ENCODE peak calls at places on chromosomes 16 and 17, in ten cellular contexts. One of them, this sample, is unnamed.

GRCh38 chr16:85686912-85687591 is 1.7 kb downstream of the GINS2 start:
- DNase-seq in AG09309: no peak
- DNase-seq in fibroblast of lung: no peak
- DNase-seq in thyroid gland: no peak
- DNase-seq in GM23338: no peak
- DNase-seq in endothelial cell: no peak
- DNase-seq in activated B cell treated with CpG ODN at 0.5 μM for 24 hours: no peak
- DNase-seq in sigmoid colon: no peak
- DNase-seq in mucosa of descending colon: peak; percentile 67
- DNase-seq in tibial artery: no peak
- DNase-seq in this sample: no peak

GRCh38 chr17:43552229-43552837 is 6.2 kb upstream of the ETV4 start:
- DNase-seq in tibial artery: no peak
- DNase-seq in fibroblast of lung: no peak
- DNase-seq in sigmoid colon: no peak
- DNase-seq in GM23338: no peak
- DNase-seq in activated B cell treated with CpG ODN at 0.5 μM for 24 hours: no peak
- DNase-seq in AG09309: no peak
- DNase-seq in mucosa of descending colon: no peak
- DNase-seq in thyroid gland: no peak
- DNase-seq in endothelial cell: no peak
- DNase-seq in this sample: no peak

GRCh38 chr17:82031303-82031884 is at the start of gene RAC3:
- DNase-seq in GM23338: peak; percentile 68
- DNase-seq in AG09309: no peak
- DNase-seq in mucosa of descending colon: no peak
- DNase-seq in sigmoid colon: no peak
- DNase-seq in fibroblast of lung: peak; percentile 21
- DNase-seq in thyroid gland: no peak
- DNase-seq in activated B cell treated with CpG ODN at 0.5 μM for 24 hours: no peak
- DNase-seq in endothelial cell: no peak
- DNase-seq in tibial artery: no peak
- DNase-seq in this sample: no peak

GRCh38 chr17:38720941-38721340 is 9.2 kb upstream of the CISD3 start:
- DNase-seq in endothelial cell: no peak
- DNase-seq in activated B cell treated with CpG ODN at 0.5 μM for 24 hours: no peak
- DNase-seq in tibial artery: no peak
- DNase-seq in mucosa of descending colon: no peak
- DNase-seq in thyroid gland: no peak
- DNase-seq in GM23338: no peak
- DNase-seq in sigmoid colon: no peak
- DNase-seq in AG09309: no peak
- DNase-seq in fibroblast of lung: no peak
- DNase-seq in this sample: no peak

GRCh38 chr17:41639492-41640473 is 15.4 kb upstream of the KRT17 start:
- DNase-seq in GM23338: no peak
- DNase-seq in AG09309: no peak
- DNase-seq in endothelial cell: no peak
- DNase-seq in sigmoid colon: no peak
- DNase-seq in tibial artery: no peak
- DNase-seq in activated B cell treated with CpG ODN at 0.5 μM for 24 hours: no peak
- DNase-seq in fibroblast of lung: peak; percentile 61
- DNase-seq in mucosa of descending colon: no peak
- DNase-seq in thyroid gland: no peak
- DNase-seq in this sample: no peak

GRCh38 chr17:56762988-56763387 is 70.7 kb downstream of the C17orf67 start:
- DNase-seq in tibial artery: no peak
- DNase-seq in thyroid gland: no peak
- DNase-seq in AG09309: no peak
- DNase-seq in endothelial cell: no peak
- DNase-seq in activated B cell treated with CpG ODN at 0.5 μM for 24 hours: no peak
- DNase-seq in sigmoid colon: no peak
- DNase-seq in GM23338: no peak
- DNase-seq in mucosa of descending colon: no peak
- DNase-seq in fibroblast of lung: no peak
- DNase-seq in this sample: no peak

GRCh38 chr17:63364387-63364786 is 81.7 kb downstream of the CYB561 start:
- DNase-seq in tibial artery: no peak
- DNase-seq in thyroid gland: no peak
- DNase-seq in sigmoid colon: no peak
- DNase-seq in fibroblast of lung: peak; percentile 65
- DNase-seq in AG09309: no peak
- DNase-seq in mucosa of descending colon: no peak
- DNase-seq in GM23338: no peak
- DNase-seq in endothelial cell: no peak
- DNase-seq in activated B cell treated with CpG ODN at 0.5 μM for 24 hours: no peak
- DNase-seq in this sample: no peak

GRCh38 chr16:67169642-67170167 is 633 bp upstream of the NOL3 start:
- DNase-seq in tibial artery: no peak
- DNase-seq in sigmoid colon: no peak
- DNase-seq in activated B cell treated with CpG ODN at 0.5 μM for 24 hours: no peak
- DNase-seq in thyroid gland: peak; percentile 31
- DNase-seq in endothelial cell: peak; percentile 76
- DNase-seq in fibroblast of lung: peak; percentile 17
- DNase-seq in GM23338: peak; percentile 94
- DNase-seq in AG09309: no peak
- DNase-seq in mucosa of descending colon: peak; percentile 65
- DNase-seq in this sample: no peak

GRCh38 chr17:50609376-50610074 is 25.2 kb upstream of the ABCC3 start:
- DNase-seq in mucosa of descending colon: no peak
- DNase-seq in AG09309: no peak
- DNase-seq in activated B cell treated with CpG ODN at 0.5 μM for 24 hours: no peak
- DNase-seq in tibial artery: no peak
- DNase-seq in thyroid gland: no peak
- DNase-seq in GM23338: no peak
- DNase-seq in endothelial cell: no peak
- DNase-seq in sigmoid colon: no peak
- DNase-seq in fibroblast of lung: no peak
- DNase-seq in this sample: no peak

GRCh38 chr16:70523621-70524405 is at the start of gene SF3B3:
- DNase-seq in fibroblast of lung: no peak
- DNase-seq in tibial artery: peak; percentile 80
- DNase-seq in endothelial cell: peak; percentile 50
- DNase-seq in sigmoid colon: peak; percentile 75
- DNase-seq in GM23338: peak; percentile 70
- DNase-seq in thyroid gland: peak; percentile 67
- DNase-seq in mucosa of descending colon: peak; percentile 76
- DNase-seq in activated B cell treated with CpG ODN at 0.5 μM for 24 hours: peak; percentile 73
- DNase-seq in AG09309: no peak
- DNase-seq in this sample: no peak

GRCh38 chr16:23729503-23730424 is 16.7 kb upstream of the ERN2 start:
- DNase-seq in thyroid gland: no peak
- DNase-seq in endothelial cell: no peak
- DNase-seq in GM23338: peak; percentile 81
- DNase-seq in AG09309: no peak
- DNase-seq in sigmoid colon: no peak
- DNase-seq in fibroblast of lung: peak; percentile 17
- DNase-seq in tibial artery: no peak
- DNase-seq in mucosa of descending colon: peak; percentile 76
- DNase-seq in activated B cell treated with CpG ODN at 0.5 μM for 24 hours: no peak
- DNase-seq in this sample: no peak

GRCh38 chr17:16085066-16085699 is 85.6 kb downstream of the TTC19 start:
- DNase-seq in AG09309: peak; percentile 60
- DNase-seq in endothelial cell: no peak
- DNase-seq in thyroid gland: no peak
- DNase-seq in activated B cell treated with CpG ODN at 0.5 μM for 24 hours: no peak
- DNase-seq in tibial artery: no peak
- DNase-seq in mucosa of descending colon: no peak
- DNase-seq in sigmoid colon: no peak
- DNase-seq in fibroblast of lung: peak; percentile 78
- DNase-seq in GM23338: no peak
- DNase-seq in this sample: no peak

GRCh38 chr17:41919840-41920579 is 1.3 kb upstream of the ACLY start:
- DNase-seq in thyroid gland: peak; percentile 50
- DNase-seq in tibial artery: no peak
- DNase-seq in endothelial cell: no peak
- DNase-seq in mucosa of descending colon: peak; percentile 46
- DNase-seq in AG09309: no peak
- DNase-seq in activated B cell treated with CpG ODN at 0.5 μM for 24 hours: no peak
- DNase-seq in GM23338: peak; percentile 58
- DNase-seq in fibroblast of lung: peak; percentile 18
- DNase-seq in sigmoid colon: peak; percentile 75
- DNase-seq in this sample: no peak

GRCh38 chr16:25014500-25015147 is 545 bp downstream of the ARHGAP17 start:
- DNase-seq in sigmoid colon: peak; percentile 77
- DNase-seq in activated B cell treated with CpG ODN at 0.5 μM for 24 hours: peak; percentile 35
- DNase-seq in AG09309: no peak
- DNase-seq in tibial artery: peak; percentile 79
- DNase-seq in endothelial cell: peak; percentile 45
- DNase-seq in thyroid gland: peak; percentile 60
- DNase-seq in fibroblast of lung: peak; percentile 54
- DNase-seq in mucosa of descending colon: peak; percentile 76
- DNase-seq in GM23338: peak; percentile 70
- DNase-seq in this sample: peak; percentile 56

DNA sequence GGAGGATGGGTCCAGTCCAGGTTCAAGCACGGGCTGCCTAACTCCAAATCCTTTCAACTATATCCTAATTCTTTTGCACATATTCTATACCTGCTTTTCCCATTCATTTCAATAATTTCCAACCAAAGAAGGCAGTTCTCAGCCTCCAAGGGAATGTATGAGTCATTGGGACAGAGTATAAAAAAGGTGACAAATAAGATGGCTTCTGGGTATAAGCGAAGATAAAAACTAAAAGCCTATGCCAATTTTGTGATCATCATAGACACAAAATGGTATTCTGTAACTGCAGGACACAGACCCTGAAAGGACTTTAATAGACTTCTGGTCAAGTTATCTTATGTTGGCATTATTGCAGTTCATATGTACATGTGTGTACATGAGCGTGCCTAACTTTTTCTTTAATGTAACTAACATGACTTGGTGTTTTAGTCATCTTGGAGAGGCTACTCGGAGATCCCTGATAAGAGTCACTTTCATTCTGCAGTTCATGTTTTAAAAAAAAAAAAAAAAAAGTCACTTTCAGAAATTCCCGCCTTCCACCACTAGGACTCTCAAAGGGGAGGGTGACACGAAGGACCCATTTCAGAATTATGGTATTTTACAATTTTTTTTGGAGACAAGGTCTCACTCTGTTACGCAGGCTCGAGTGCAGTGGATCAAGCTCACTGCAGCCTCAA is 17.3 kb downstream of the COG1 start:
- DNase-seq in sigmoid colon: no peak
- DNase-seq in AG09309: no peak
- DNase-seq in endothelial cell: no peak
- DNase-seq in fibroblast of lung: no peak
- DNase-seq in tibial artery: no peak
- DNase-seq in thyroid gland: no peak
- DNase-seq in GM23338: no peak
- DNase-seq in mucosa of descending colon: no peak
- DNase-seq in activated B cell treated with CpG ODN at 0.5 μM for 24 hours: no peak
- DNase-seq in this sample: no peak
- TF ChIP-seq CTCF in sigmoid colon: no peak
- TF ChIP-seq CTCF in AG09309: peak; percentile 39
- TF ChIP-seq CTCF in endothelial cell: peak; percentile 77
- TF ChIP-seq CTCF in fibroblast of lung: peak; percentile 38
- TF ChIP-seq CTCF in tibial artery: peak; percentile 8
- TF ChIP-seq CTCF in thyroid gland: no peak
- TF ChIP-seq CTCF in GM23338: no peak
- TF ChIP-seq CTCF in mucosa of descending colon: no peak
- TF ChIP-seq CTCF in activated B cell treated with CpG ODN at 0.5 μM for 24 hours: no peak
- TF ChIP-seq CTCF in this sample: peak; percentile 35

GRCh38 chr17:4156750-4157381 is 13.9 kb downstream of the CYB5D2 start:
- DNase-seq in activated B cell treated with CpG ODN at 0.5 μM for 24 hours: no peak
- DNase-seq in fibroblast of lung: no peak
- DNase-seq in sigmoid colon: no peak
- DNase-seq in GM23338: peak; percentile 86
- DNase-seq in endothelial cell: peak; percentile 20
- DNase-seq in thyroid gland: peak; percentile 81
- DNase-seq in mucosa of descending colon: no peak
- DNase-seq in AG09309: no peak
- DNase-seq in tibial artery: no peak
- DNase-seq in this sample: no peak
- TF ChIP-seq CTCF in activated B cell treated with CpG ODN at 0.5 μM for 24 hours: no peak
- TF ChIP-seq CTCF in fibroblast of lung: no peak
- TF ChIP-seq CTCF in sigmoid colon: no peak
- TF ChIP-seq CTCF in GM23338: peak; percentile 61
- TF ChIP-seq CTCF in endothelial cell: no peak
- TF ChIP-seq CTCF in thyroid gland: no peak
- TF ChIP-seq CTCF in mucosa of descending colon: no peak
- TF ChIP-seq CTCF in AG09309: peak; percentile 22
- TF ChIP-seq CTCF in tibial artery: no peak
- TF ChIP-seq CTCF in this sample: peak; percentile 20

GRCh38 chr16:81883235-81883634 is 104.1 kb downstream of the PLCG2 start:
- DNase-seq in AG09309: no peak
- DNase-seq in thyroid gland: no peak
- DNase-seq in mucosa of descending colon: no peak
- DNase-seq in sigmoid colon: no peak
- DNase-seq in GM23338: no peak
- DNase-seq in activated B cell treated with CpG ODN at 0.5 μM for 24 hours: no peak
- DNase-seq in endothelial cell: no peak
- DNase-seq in tibial artery: no peak
- DNase-seq in fibroblast of lung: no peak
- DNase-seq in this sample: no peak

GRCh38 chr16:81888520-81889394 is 109.7 kb downstream of the PLCG2 start:
- DNase-seq in endothelial cell: no peak
- DNase-seq in mucosa of descending colon: no peak
- DNase-seq in AG09309: no peak
- DNase-seq in sigmoid colon: no peak
- DNase-seq in activated B cell treated with CpG ODN at 0.5 μM for 24 hours: no peak
- DNase-seq in fibroblast of lung: no peak
- DNase-seq in thyroid gland: no peak
- DNase-seq in tibial artery: no peak
- DNase-seq in GM23338: no peak
- DNase-seq in this sample: no peak

GRCh38 chr16:81882559-81882958 is 103.5 kb downstream of the PLCG2 start:
- DNase-seq in mucosa of descending colon: no peak
- DNase-seq in endothelial cell: no peak
- DNase-seq in GM23338: no peak
- DNase-seq in fibroblast of lung: no peak
- DNase-seq in AG09309: no peak
- DNase-seq in thyroid gland: no peak
- DNase-seq in tibial artery: no peak
- DNase-seq in activated B cell treated with CpG ODN at 0.5 μM for 24 hours: no peak
- DNase-seq in sigmoid colon: no peak
- DNase-seq in this sample: no peak

GRCh38 chr16:81889896-81890634 is 111.0 kb downstream of the PLCG2 start:
- DNase-seq in thyroid gland: peak; percentile 28
- DNase-seq in activated B cell treated with CpG ODN at 0.5 μM for 24 hours: no peak
- DNase-seq in sigmoid colon: no peak
- DNase-seq in endothelial cell: peak; percentile 73
- DNase-seq in mucosa of descending colon: peak; percentile 33
- DNase-seq in GM23338: peak; percentile 87
- DNase-seq in tibial artery: no peak
- DNase-seq in fibroblast of lung: peak; percentile 46
- DNase-seq in AG09309: peak; percentile 16
- DNase-seq in this sample: no peak

GRCh38 chr16:81885976-81886586 is 107.0 kb downstream of the PLCG2 start:
- DNase-seq in AG09309: no peak
- DNase-seq in fibroblast of lung: peak; percentile 8
- DNase-seq in sigmoid colon: no peak
- DNase-seq in thyroid gland: no peak
- DNase-seq in mucosa of descending colon: no peak
- DNase-seq in tibial artery: no peak
- DNase-seq in GM23338: peak; percentile 87
- DNase-seq in activated B cell treated with CpG ODN at 0.5 μM for 24 hours: no peak
- DNase-seq in endothelial cell: peak; percentile 59
- DNase-seq in this sample: no peak
- TF ChIP-seq CTCF in AG09309: peak; percentile 70
- TF ChIP-seq CTCF in fibroblast of lung: peak; percentile 74
- TF ChIP-seq CTCF in sigmoid colon: peak; percentile 40
- TF ChIP-seq CTCF in thyroid gland: no peak
- TF ChIP-seq CTCF in mucosa of descending colon: peak; percentile 43
- TF ChIP-seq CTCF in tibial artery: peak; percentile 22
- TF ChIP-seq CTCF in GM23338: peak; percentile 81
- TF ChIP-seq CTCF in activated B cell treated with CpG ODN at 0.5 μM for 24 hours: peak; percentile 46
- TF ChIP-seq CTCF in endothelial cell: peak; percentile 84
- TF ChIP-seq CTCF in this sample: peak; percentile 72

GRCh38 chr17:32529604-32530003 is 42.8 kb downstream of the CDK5R1 start:
- DNase-seq in activated B cell treated with CpG ODN at 0.5 μM for 24 hours: no peak
- DNase-seq in AG09309: no peak
- DNase-seq in thyroid gland: no peak
- DNase-seq in tibial artery: no peak
- DNase-seq in endothelial cell: no peak
- DNase-seq in sigmoid colon: no peak
- DNase-seq in mucosa of descending colon: no peak
- DNase-seq in fibroblast of lung: no peak
- DNase-seq in GM23338: no peak
- DNase-seq in this sample: no peak
- TF ChIP-seq CTCF in activated B cell treated with CpG ODN at 0.5 μM for 24 hours: no peak
- TF ChIP-seq CTCF in AG09309: no peak
- TF ChIP-seq CTCF in thyroid gland: no peak
- TF ChIP-seq CTCF in tibial artery: no peak
- TF ChIP-seq CTCF in endothelial cell: no peak
- TF ChIP-seq CTCF in sigmoid colon: no peak
- TF ChIP-seq CTCF in mucosa of descending colon: no peak
- TF ChIP-seq CTCF in fibroblast of lung: no peak
- TF ChIP-seq CTCF in GM23338: no peak
- TF ChIP-seq CTCF in this sample: no peak

This sample was measured in left ventricle myocardium inferior.